ENCODE peak calls at places on chromosomes 1 and 21, in four cellular contexts. C is BE2C, E is fibroblast of mammary gland, F is GM12865. O is an unnamed sample.

GRCh38 chr1:115138973-115139372 is 49.7 kb upstream of the TSPAN2 start:
- DNase-seq in C (peak; percentile 78), E (peak; percentile 95), F (peak; percentile 84), O (peak; percentile 95)

GRCh38 chr1:97918961-97919360 is 1.9 kb downstream of the DPYD start:
- DNase-seq in C (no peak), E (no peak), F (no peak), O (no peak)

GRCh38 chr1:230084408-230085177 is 17.6 kb downstream of the GALNT2 start:
- DNase-seq in C (peak; percentile 66), E (peak; percentile 98), F (peak; percentile 61), O (peak; percentile 97)

GRCh38 chr21:37407719-37408455 is 41.3 kb downstream of the DYRK1A start:
- DNase-seq in C (no peak), E (peak; percentile 43), F (peak; percentile 69), O (peak; percentile 55)

GRCh38 chr1:2540816-2541492 is 10.9 kb upstream of the HES5 start:
- DNase-seq in C (no peak), E (no peak), F (no peak), O (no peak)

GRCh38 chr1:96710708-96711477 is 10.7 kb upstream of the PTBP2 start:
- DNase-seq in C (no peak), E (peak; percentile 74), F (no peak), O (peak; percentile 35)

GRCh38 chr21:46322351-46323226 is 1.1 kb downstream of the C21orf58 start:
- DNase-seq in C (no peak), E (peak; percentile 38), F (peak; percentile 48), O (peak; percentile 45)

GRCh38 chr1:11784256-11784992 is 21.3 kb downstream of the MTHFR start:
- DNase-seq in C (no peak), E (no peak), F (no peak), O (no peak)

GRCh38 chr1:21022279-21023040 is 154.2 kb downstream of the EIF4G3 start:
- DNase-seq in C (peak; percentile 52), E (peak; percentile 99), F (peak; percentile 83), O (peak; percentile 94)

GRCh38 chr21:29657228-29657989 is 282.4 kb downstream of the GRIK1 start:
- DNase-seq in C (no peak), E (no peak), F (no peak), O (no peak)

GRCh38 chr21:44557491-44558328 is 885 bp downstream of the KRTAP10-3 start:
- DNase-seq in C (no peak), E (no peak), F (no peak), O (no peak)

GRCh38 chr1:17212487-17213121 is 7.7 kb downstream of the PADI1 start:
- DNase-seq in C (peak; percentile 14), E (peak; percentile 22), F (no peak), O (peak; percentile 86)

GRCh38 chr1:110674337-110675059 is at the start of gene KCNA3:
- DNase-seq in C (peak; percentile 65), E (no peak), F (peak; percentile 67), O (no peak)

GRCh38 chr1:71196685-71197084 is 115.8 kb upstream of the ZRANB2 start:
- DNase-seq in C (no peak), E (peak; percentile 39), F (no peak), O (peak; percentile 31)

GRCh38 chr1:73065585-73065984 is 783.2 kb upstream of the NEGR1 start:
- DNase-seq in C (peak; percentile 7), E (no peak), F (no peak), O (no peak)

GRCh38 chr1:245301162-245301580 is 146.4 kb downstream of the KIF26B start:
- DNase-seq in C (no peak), E (peak; percentile 29), F (no peak), O (peak; percentile 68)

GRCh38 chr1:182061597-182061996 is at the start of gene ZNF648:
- DNase-seq in C (no peak), E (no peak), F (no peak), O (no peak)

GRCh38 chr21:45224189-45224938 is 63.3 kb downstream of the POFUT2 start:
- DNase-seq in C (no peak), E (no peak), F (no peak), O (no peak)

GRCh38 chr1:217274927-217275616 is 355.8 kb downstream of the GPATCH2 start:
- DNase-seq in C (no peak), E (peak; percentile 84), F (peak; percentile 52), O (peak; percentile 40)

GRCh38 chr1:9589144-9589718 is 520 bp downstream of the TMEM201 start:
- DNase-seq in C (no peak), E (peak; percentile 25), F (peak; percentile 52), O (peak; percentile 22)

GRCh38 chr1:29684141-29684540 is 447.8 kb downstream of the PTPRU start:
- DNase-seq in C (no peak), E (no peak), F (no peak), O (no peak)

GRCh38 chr1:220770245-220770913 is 16.3 kb upstream of the MTARC1 start:
- DNase-seq in C (no peak), E (no peak), F (peak; percentile 77), O (no peak)

GRCh38 chr1:17197696-17198095 is 7.2 kb upstream of the PADI1 start:
- DNase-seq in C (no peak), E (no peak), F (no peak), O (no peak)

GRCh38 chr1:10495942-10496341 is 21.2 kb downstream of the PEX14 start:
- DNase-seq in C (no peak), E (no peak), F (peak; percentile 31), O (no peak)

GRCh38 chr1:203584040-203584439 is 42.6 kb upstream of the ATP2B4 start:
- DNase-seq in C (no peak), E (peak; percentile 78), F (no peak), O (peak; percentile 72)

GRCh38 chr1:154945160-154945961 is 8.8 kb upstream of the PMVK start:
- DNase-seq in C (no peak), E (no peak), F (no peak), O (no peak)

GRCh38 chr1:86499987-86500593 is 31.4 kb downstream of the CLCA1 start:
- DNase-seq in C (no peak), E (peak; percentile 51), F (peak; percentile 27), O (peak; percentile 21)

DNA sequence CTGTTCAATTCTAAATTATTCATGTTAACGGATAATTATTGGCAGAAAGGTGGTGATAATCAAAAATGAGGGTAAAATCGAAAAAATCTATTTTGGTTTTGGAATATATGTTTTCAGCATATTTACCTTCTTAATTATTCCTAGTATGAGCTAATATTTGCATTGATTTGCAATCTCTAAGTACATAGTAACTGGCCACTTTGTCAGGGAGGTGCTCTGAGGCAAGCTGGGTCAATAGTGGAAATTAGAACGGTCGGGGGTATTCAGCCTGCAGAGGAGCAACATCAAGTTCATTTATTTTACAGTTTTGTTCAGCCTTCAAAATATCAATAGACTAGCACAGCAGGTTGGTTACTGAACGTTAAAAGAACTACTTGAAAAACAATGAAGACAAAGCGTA is 1.8 kb downstream of the OTUD7B start:
- DNase-seq in C (no peak), E (no peak), F (no peak), O (no peak)
- H3K4me3 ChIP-seq in C (peak overlapping the region; percentile 98), E (peak overlapping the region; percentile 92), F (no peak overlapping the region), O (peak overlapping the region; percentile 95)

GRCh38 chr1:103267893-103268292 is 159.6 kb upstream of the COL11A1 start:
- DNase-seq in C (no peak), E (no peak), F (no peak), O (no peak)
- TF ChIP-seq CTCF in C (peak; percentile 46), E (no peak), F (peak; percentile 26), O (no peak)

GRCh38 chr1:156648951-156649350 is 7.0 kb downstream of the BCAN start:
- DNase-seq in C (no peak), E (no peak), F (no peak), O (no peak)
- H3K4me3 ChIP-seq in C (no peak overlapping the region), E (no peak overlapping the region), F (no peak overlapping the region), O (no peak overlapping the region)

DNA sequence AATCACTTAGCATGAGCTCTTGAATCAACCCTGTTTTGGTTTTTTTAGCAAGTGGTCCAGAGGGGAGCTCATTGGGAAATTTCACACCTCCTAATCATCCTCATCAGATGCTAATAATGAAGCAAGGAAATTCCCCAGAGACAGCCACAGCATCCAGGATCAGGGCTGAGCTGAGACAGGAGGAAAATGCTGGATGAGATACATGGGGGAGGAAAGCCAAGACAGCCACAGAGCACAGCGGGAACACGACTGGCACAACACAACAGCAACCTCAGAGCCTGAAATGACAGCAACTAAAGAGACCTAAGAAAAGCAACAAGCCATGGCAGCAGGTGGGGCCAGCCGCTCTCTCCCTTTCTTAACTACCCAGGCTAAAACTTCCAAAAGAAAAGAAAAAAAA is 70.4 kb downstream of the UBR4 start:
- DNase-seq in C (no peak), E (no peak), F (no peak), O (no peak)
- TF ChIP-seq CTCF in C (no peak), E (no peak), F (no peak), O (no peak)

GRCh38 chr1:13766906-13767564 is 67.0 kb downstream of the PRDM2 start:
- DNase-seq in C (no peak), E (peak; percentile 84), F (no peak), O (peak; percentile 74)
- H3K4me3 ChIP-seq in C (no peak overlapping the region), E (no peak overlapping the region), F (no peak overlapping the region), O (no peak overlapping the region)

GRCh38 chr1:42690477-42691156 is 8.4 kb downstream of the YBX1 start:
- DNase-seq in C (no peak), E (no peak), F (peak; percentile 35), O (no peak)
- TF ChIP-seq CTCF in C (no peak), E (peak; percentile 4), F (peak; percentile 31), O (no peak)

DNA sequence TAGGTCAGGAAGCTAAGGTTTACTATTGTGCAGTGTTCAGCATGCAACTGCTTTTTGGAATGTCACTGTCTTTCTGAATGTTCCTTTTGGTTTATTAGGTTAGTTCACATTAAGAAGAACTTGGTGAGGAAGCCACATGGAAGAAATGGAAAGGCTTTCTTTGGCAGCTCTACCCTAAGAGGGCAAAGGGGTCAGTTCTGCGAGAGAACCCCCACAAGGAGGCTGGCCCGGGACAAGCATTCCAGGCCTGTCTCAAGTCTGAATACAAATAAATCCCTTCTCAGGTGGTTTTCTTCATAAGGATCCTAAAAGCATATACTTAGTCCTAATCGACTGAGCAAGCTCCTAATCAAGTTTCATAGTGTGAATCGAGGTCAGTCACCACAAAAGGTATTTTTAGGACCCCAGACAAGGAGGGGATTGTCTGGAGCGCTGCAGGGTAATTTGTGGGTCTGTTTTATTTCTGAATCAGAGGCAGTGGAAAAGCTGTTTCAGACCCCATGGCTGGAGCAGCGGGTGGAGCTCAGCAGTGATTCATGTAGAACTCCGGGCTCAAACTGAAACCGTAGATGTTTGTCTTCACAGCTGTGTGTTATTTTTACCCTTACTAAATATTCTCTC is 63.3 kb downstream of the ERG start:
- DNase-seq in C (no peak), E (peak; percentile 10), F (no peak), O (peak; percentile 33)
- H3K4me3 ChIP-seq in C (no peak overlapping the region), E (no peak overlapping the region), F (no peak overlapping the region), O (peak overlapping the region; percentile 44)

DNA sequence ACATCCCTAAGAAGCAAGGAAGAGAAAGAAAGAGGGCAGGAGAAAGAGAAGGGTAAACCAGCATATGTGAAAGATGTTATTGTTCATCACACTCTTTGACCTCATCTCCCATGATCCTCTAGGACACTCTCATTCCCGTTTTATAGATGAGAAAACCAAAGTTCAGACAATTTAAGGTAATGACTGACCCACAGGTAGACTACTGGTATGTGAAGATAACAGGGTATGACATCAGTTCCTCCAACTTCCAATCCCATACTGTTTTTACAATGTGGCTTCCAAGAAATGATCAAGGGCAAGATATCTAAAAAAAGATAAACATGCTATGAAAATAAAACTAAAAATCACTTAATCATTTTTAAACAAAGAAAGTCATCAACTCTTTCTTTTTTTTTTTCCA is 95.2 kb upstream of the TNFSF4 start:
- DNase-seq in C (no peak), E (no peak), F (no peak), O (no peak)
- TF ChIP-seq CTCF in C (no peak), E (no peak), F (no peak), O (no peak)

GRCh38 chr1:107140703-107141490 is at the start of gene NTNG1:
- DNase-seq in C (peak; percentile 49), E (no peak), F (peak; percentile 13), O (no peak)
- H3K4me3 ChIP-seq in C (peak within 1 kb of the TSS; percentile 82), E (peak within 1 kb of the TSS; percentile 53), F (peak within 1 kb of the TSS; percentile 51), O (peak within 1 kb of the TSS; percentile 76)